ENCODE peak calls at places on chromosomes 12 and 14, in ten cellular contexts. M is psoas muscle; S is transverse colon; N is IMR-90; Q is PC-3; L is cardiac fibroblast; H is GM12864; I is fibroblast of mammary gland; C is thoracic aorta; A is naive thymus-derived CD4-positive, alpha-beta T cell. D is an unnamed sample.

GRCh38 chr12:98440165-98440581 is 75.2 kb upstream of the TMPO start:
- DNase-seq in M (peak), S (no peak), N (peak), Q (peak), L (peak), H (no peak), I (peak), C (peak), A (no peak), D (peak)

GRCh38 chr14:90788031-90788430 is 28.2 kb downstream of the TTC7B start:
- DNase-seq in M (no peak), S (no peak), N (no peak), Q (no peak), L (no peak), H (no peak), I (no peak), C (no peak), A (no peak), D (no peak)

GRCh38 chr12:26648584-26648983 is 184.4 kb downstream of the ITPR2 start:
- DNase-seq in M (no peak), S (no peak), N (peak), Q (peak), L (peak), H (no peak), I (peak), C (no peak), A (no peak), D (peak)

GRCh38 chr14:22382955-22383354 is 206.1 kb downstream of the DAD1 start:
- DNase-seq in M (no peak), S (no peak), N (no peak), Q (no peak), L (no peak), H (no peak), I (no peak), C (no peak), A (no peak), D (no peak)

GRCh38 chr14:100031506-100032281 is 33.5 kb upstream of the EVL start:
- DNase-seq in M (peak), S (peak), N (peak), Q (peak), L (peak), H (no peak), I (peak), C (peak), A (no peak), D (peak)

GRCh38 chr12:62363506-62363905 is 103.1 kb upstream of the MON2 start:
- DNase-seq in M (no peak), S (no peak), N (no peak), Q (no peak), L (no peak), H (no peak), I (no peak), C (no peak), A (no peak), D (no peak)

GRCh38 chr12:105814283-105814682 is 324.5 kb downstream of the NUAK1 start:
- DNase-seq in M (no peak), S (no peak), N (no peak), Q (no peak), L (no peak), H (no peak), I (no peak), C (no peak), A (no peak), D (no peak)

GRCh38 chr12:76919388-76920181 is 40.8 kb upstream of the CSRP2 start:
- DNase-seq in M (no peak), S (no peak), N (no peak), Q (no peak), L (no peak), H (no peak), I (no peak), C (no peak), A (no peak), D (no peak)

GRCh38 chr12:91180577-91180976 is 2.0 kb downstream of the DCN start:
- DNase-seq in M (no peak), S (no peak), N (peak), Q (no peak), L (peak), H (no peak), I (peak), C (no peak), A (no peak), D (peak)

GRCh38 chr12:59929091-59929490 is 333.3 kb downstream of the SLC16A7 start:
- DNase-seq in M (no peak), S (no peak), N (peak), Q (peak), L (peak), H (no peak), I (peak), C (no peak), A (no peak), D (peak)

GRCh38 chr12:12925383-12925782 is 26.6 kb downstream of the GPRC5D start:
- DNase-seq in M (no peak), S (no peak), N (no peak), Q (no peak), L (no peak), H (no peak), I (peak), C (no peak), A (no peak), D (no peak)

GRCh38 chr12:75661927-75662326 is 150.5 kb upstream of the KRR1 start:
- DNase-seq in M (no peak), S (no peak), N (peak), Q (peak), L (peak), H (no peak), I (peak), C (no peak), A (no peak), D (peak)

GRCh38 chr12:127125607-127126259 is 1141.2 kb upstream of the TMEM132C start:
- DNase-seq in M (no peak), S (peak), N (peak), Q (peak), L (peak), H (no peak), I (peak), C (no peak), A (no peak), D (peak)

DNA sequence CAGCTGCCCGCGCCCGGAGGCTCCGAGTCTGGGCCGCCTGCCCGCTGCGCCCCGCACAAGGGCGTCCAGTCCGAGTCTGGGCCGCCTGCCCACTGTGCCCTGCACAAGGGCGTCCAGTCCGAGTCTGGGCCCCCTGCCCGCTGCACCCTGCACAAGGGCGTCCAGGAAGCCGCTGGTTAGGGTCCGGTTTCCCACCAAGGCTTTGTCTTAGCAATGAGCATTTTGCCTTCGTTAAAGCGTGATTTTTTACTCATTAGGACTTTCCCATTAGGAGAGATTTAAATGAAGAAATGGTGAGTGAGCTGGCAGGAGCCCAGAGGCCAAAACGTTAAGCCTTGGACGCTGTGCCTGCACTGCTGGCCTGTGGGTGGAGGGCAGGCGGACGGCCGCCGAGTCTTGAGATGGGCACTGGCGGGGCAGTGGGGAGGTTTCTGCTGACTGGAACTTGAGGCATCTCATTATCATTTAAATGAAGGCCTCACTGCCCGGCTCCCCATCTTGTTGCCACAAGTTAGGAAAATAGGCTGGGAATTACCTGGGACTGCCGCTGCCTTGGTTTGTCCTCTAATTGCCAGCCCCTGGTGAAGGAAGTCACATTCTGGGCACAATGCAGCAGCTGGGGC is 36.0 kb downstream of the FBRSL1 start:
- DNase-seq in M (no peak), S (no peak), N (no peak), Q (no peak), L (no peak), H (no peak), I (no peak), C (no peak), A (no peak), D (no peak)
- H3K4me3 ChIP-seq in M (no peak), S (no peak), N (no peak), Q (no peak), L (no peak), H (no peak), I (no peak), C (no peak), A (no peak), D (no peak)

GRCh38 chr14:54355698-54356097 is 41.1 kb upstream of the CDKN3 start:
- DNase-seq in M (no peak), S (no peak), N (no peak), Q (peak), L (no peak), H (no peak), I (no peak), C (no peak), A (no peak), D (no peak)

GRCh38 chr14:54354968-54355641 is 41.7 kb upstream of the CDKN3 start:
- DNase-seq in M (no peak), S (no peak), N (no peak), Q (peak), L (no peak), H (no peak), I (no peak), C (no peak), A (no peak), D (no peak)

GRCh38 chr14:54353266-54353665 is 43.5 kb upstream of the CDKN3 start:
- DNase-seq in M (no peak), S (no peak), N (no peak), Q (no peak), L (no peak), H (no peak), I (no peak), C (no peak), A (no peak), D (no peak)

GRCh38 chr14:54353694-54354093 is 43.1 kb upstream of the CDKN3 start:
- DNase-seq in M (no peak), S (no peak), N (no peak), Q (no peak), L (no peak), H (no peak), I (no peak), C (no peak), A (no peak), D (no peak)

DNA sequence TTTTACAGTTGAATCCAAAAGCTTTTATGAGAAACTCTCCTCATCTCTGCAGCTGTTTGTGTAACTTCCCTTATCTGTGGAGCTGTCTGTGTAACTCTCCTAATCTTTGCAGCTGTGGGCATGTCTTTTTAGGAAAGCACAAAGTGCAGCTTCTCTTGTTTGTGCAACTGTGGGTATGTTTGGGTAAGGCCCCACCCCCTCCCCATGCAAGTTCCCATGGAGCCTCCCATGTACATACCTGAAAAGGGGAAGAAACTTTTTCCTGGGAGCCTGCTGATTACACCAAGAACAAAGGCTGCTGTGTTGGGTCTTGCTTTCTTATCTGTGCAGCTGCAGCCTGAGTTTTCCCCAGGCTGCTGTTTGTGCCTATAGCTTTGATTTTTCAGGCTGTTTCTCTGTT is 42.7 kb upstream of the CDKN3 start:
- DNase-seq in M (no peak), S (no peak), N (no peak), Q (peak), L (no peak), H (no peak), I (no peak), C (no peak), A (no peak), D (no peak)
- H3K4me3 ChIP-seq in M (no peak), S (no peak), N (no peak), Q (no peak), L (no peak), H (no peak), I (no peak), C (no peak), A (no peak), D (no peak)

GRCh38 chr12:103957865-103958388 is 7.7 kb upstream of the TDG start:
- DNase-seq in M (no peak), S (no peak), N (no peak), Q (no peak), L (no peak), H (no peak), I (no peak), C (no peak), A (no peak), D (no peak)
- H3K4me3 ChIP-seq in M (peak), S (no peak), N (no peak), Q (peak), L (peak), H (peak), I (peak), C (peak), A (no peak), D (no peak)

DNA sequence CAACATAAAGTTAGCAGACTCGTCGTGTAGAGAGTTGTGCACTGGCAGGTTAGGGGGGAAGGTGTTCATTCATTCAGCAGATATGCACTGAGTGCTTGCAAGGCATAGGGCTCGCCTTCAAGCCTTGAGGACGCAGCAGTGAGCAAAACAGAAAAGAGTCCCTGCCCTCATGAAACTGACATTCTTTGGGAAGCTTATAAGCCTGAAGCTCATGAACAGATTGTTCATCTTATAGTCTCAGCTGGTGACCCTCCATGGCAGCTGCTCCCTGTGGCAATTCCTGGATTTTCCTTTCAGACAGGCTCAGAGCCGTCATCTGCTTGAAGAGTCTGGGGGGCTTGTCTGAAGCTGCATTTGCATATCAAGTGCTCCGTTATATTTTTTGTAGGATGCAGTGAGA is 148.4 kb downstream of the PRKCH start:
- DNase-seq in M (no peak), S (no peak), N (no peak), Q (no peak), L (no peak), H (no peak), I (no peak), C (no peak), A (no peak), D (no peak)
- H3K4me3 ChIP-seq in M (no peak), S (no peak), N (no peak), Q (no peak), L (no peak), H (no peak), I (no peak), C (no peak), A (no peak), D (no peak)